ENCODE peak calls at places on chromosome 9, in four cellular contexts. One of them, this sample, is unnamed.

GRCh38 chr9:106772523-106773290 is 90.3 kb upstream of the ZNF462 start:
- DNase-seq in activated naive CD8-positive, alpha-beta T cell treated with anti-CD3 and anti-CD28 coated beads, Interleukin-2, amount 50 U/mL, for 16 hours: no peak
- DNase-seq in RPMI7951: peak
- DNase-seq in MV-4-11: no peak
- DNase-seq in this sample: peak

GRCh38 chr9:389159-389558 is 174.5 kb downstream of the DOCK8 start:
- DNase-seq in activated naive CD8-positive, alpha-beta T cell treated with anti-CD3 and anti-CD28 coated beads, Interleukin-2, amount 50 U/mL, for 16 hours: no peak
- DNase-seq in RPMI7951: no peak
- DNase-seq in MV-4-11: no peak
- DNase-seq in this sample: no peak

GRCh38 chr9:134205636-134206316 is 41.4 kb upstream of the RNU6ATAC start:
- DNase-seq in activated naive CD8-positive, alpha-beta T cell treated with anti-CD3 and anti-CD28 coated beads, Interleukin-2, amount 50 U/mL, for 16 hours: no peak
- DNase-seq in RPMI7951: peak
- DNase-seq in MV-4-11: no peak
- DNase-seq in this sample: peak

GRCh38 chr9:94108584-94108983 is 24.3 kb downstream of the PTPDC1 start:
- DNase-seq in activated naive CD8-positive, alpha-beta T cell treated with anti-CD3 and anti-CD28 coated beads, Interleukin-2, amount 50 U/mL, for 16 hours: no peak
- DNase-seq in RPMI7951: peak
- DNase-seq in MV-4-11: no peak
- DNase-seq in this sample: peak

GRCh38 chr9:130639119-130639485 is 25.3 kb upstream of the PRDM12 start:
- DNase-seq in activated naive CD8-positive, alpha-beta T cell treated with anti-CD3 and anti-CD28 coated beads, Interleukin-2, amount 50 U/mL, for 16 hours: no peak
- DNase-seq in RPMI7951: no peak
- DNase-seq in MV-4-11: no peak
- DNase-seq in this sample: no peak

GRCh38 chr9:132243156-132244074 is 81.6 kb downstream of the NTNG2 start:
- DNase-seq in activated naive CD8-positive, alpha-beta T cell treated with anti-CD3 and anti-CD28 coated beads, Interleukin-2, amount 50 U/mL, for 16 hours: no peak
- DNase-seq in RPMI7951: no peak
- DNase-seq in MV-4-11: no peak
- DNase-seq in this sample: no peak

GRCh38 chr9:69822091-69822750 is 1.6 kb downstream of the CFAP95 start:
- DNase-seq in activated naive CD8-positive, alpha-beta T cell treated with anti-CD3 and anti-CD28 coated beads, Interleukin-2, amount 50 U/mL, for 16 hours: no peak
- DNase-seq in RPMI7951: peak
- DNase-seq in MV-4-11: peak
- DNase-seq in this sample: peak

GRCh38 chr9:79166005-79166404 is 405.8 kb upstream of the TLE4 start:
- DNase-seq in activated naive CD8-positive, alpha-beta T cell treated with anti-CD3 and anti-CD28 coated beads, Interleukin-2, amount 50 U/mL, for 16 hours: no peak
- DNase-seq in RPMI7951: peak
- DNase-seq in MV-4-11: no peak
- DNase-seq in this sample: peak

GRCh38 chr9:72458153-72458552 is 63.3 kb upstream of the TMC1 start:
- DNase-seq in activated naive CD8-positive, alpha-beta T cell treated with anti-CD3 and anti-CD28 coated beads, Interleukin-2, amount 50 U/mL, for 16 hours: no peak
- DNase-seq in RPMI7951: no peak
- DNase-seq in MV-4-11: no peak
- DNase-seq in this sample: no peak